ENCODE peak calls at places on chromosomes 11 and 22, in eight cellular contexts. One of them, this sample, is unnamed.
A peak's percentile ranks its signal among the peaks of the same experiment; 100 is the strongest.

GRCh38 chr11:131664811-131665210 is 294.4 kb downstream of the NTM start:
- DNase-seq in IMR-90: no peak
- DNase-seq in adrenal gland: no peak
- DNase-seq in A549: no peak
- DNase-seq in left ventricle myocardium inferior: no peak
- DNase-seq in GM23338: no peak
- DNase-seq in naive thymus-derived CD4-positive, alpha-beta T cell: no peak
- DNase-seq in gastrocnemius medialis: no peak
- DNase-seq in this sample: no peak

GRCh38 chr22:41436322-41437113 is 10.1 kb downstream of the TOB2 start:
- DNase-seq in GM23338: no peak
- DNase-seq in naive thymus-derived CD4-positive, alpha-beta T cell: no peak
- DNase-seq in adrenal gland: no peak
- DNase-seq in A549: no peak
- DNase-seq in gastrocnemius medialis: no peak
- DNase-seq in left ventricle myocardium inferior: no peak
- DNase-seq in IMR-90: no peak
- DNase-seq in this sample: no peak

GRCh38 chr22:28674121-28674563 is 5.5 kb downstream of the TTC28 start:
- DNase-seq in A549: no peak
- DNase-seq in gastrocnemius medialis: no peak
- DNase-seq in left ventricle myocardium inferior: no peak
- DNase-seq in IMR-90: peak; percentile 43
- DNase-seq in naive thymus-derived CD4-positive, alpha-beta T cell: no peak
- DNase-seq in GM23338: no peak
- DNase-seq in adrenal gland: no peak
- DNase-seq in this sample: no peak

GRCh38 chr22:20967697-20968201 is 694 bp downstream of the AIFM3 start:
- DNase-seq in gastrocnemius medialis: no peak
- DNase-seq in adrenal gland: no peak
- DNase-seq in left ventricle myocardium inferior: no peak
- DNase-seq in IMR-90: no peak
- DNase-seq in GM23338: peak; percentile 53
- DNase-seq in A549: no peak
- DNase-seq in naive thymus-derived CD4-positive, alpha-beta T cell: no peak
- DNase-seq in this sample: no peak

GRCh38 chr11:9982796-9983579 is 311.0 kb downstream of the SBF2 start:
- DNase-seq in GM23338: peak; percentile 61
- DNase-seq in naive thymus-derived CD4-positive, alpha-beta T cell: no peak
- DNase-seq in gastrocnemius medialis: no peak
- DNase-seq in left ventricle myocardium inferior: no peak
- DNase-seq in A549: peak; percentile 97
- DNase-seq in adrenal gland: no peak
- DNase-seq in IMR-90: peak; percentile 40
- DNase-seq in this sample: no peak

GRCh38 chr11:39668640-39669039 is 1790.8 kb downstream of the LRRC4C start:
- DNase-seq in A549: no peak
- DNase-seq in gastrocnemius medialis: no peak
- DNase-seq in IMR-90: no peak
- DNase-seq in left ventricle myocardium inferior: no peak
- DNase-seq in adrenal gland: no peak
- DNase-seq in naive thymus-derived CD4-positive, alpha-beta T cell: no peak
- DNase-seq in GM23338: no peak
- DNase-seq in this sample: no peak

GRCh38 chr11:2777396-2777795 is 77.6 kb upstream of the KCNQ1OT1 start:
- DNase-seq in left ventricle myocardium inferior: peak; percentile 7
- DNase-seq in adrenal gland: peak; percentile 45
- DNase-seq in A549: no peak
- DNase-seq in IMR-90: peak; percentile 34
- DNase-seq in GM23338: no peak
- DNase-seq in naive thymus-derived CD4-positive, alpha-beta T cell: peak; percentile 2
- DNase-seq in gastrocnemius medialis: no peak
- DNase-seq in this sample: peak; percentile 2

GRCh38 chr22:44883011-44883421 is 126.8 kb downstream of the PHF21B start:
- DNase-seq in gastrocnemius medialis: no peak
- DNase-seq in left ventricle myocardium inferior: no peak
- DNase-seq in A549: no peak
- DNase-seq in IMR-90: no peak
- DNase-seq in naive thymus-derived CD4-positive, alpha-beta T cell: no peak
- DNase-seq in adrenal gland: no peak
- DNase-seq in GM23338: no peak
- DNase-seq in this sample: no peak

GRCh38 chr22:38461057-38461413 is 6.0 kb upstream of the KCNJ4 start:
- DNase-seq in left ventricle myocardium inferior: no peak
- DNase-seq in IMR-90: no peak
- DNase-seq in gastrocnemius medialis: no peak
- DNase-seq in A549: no peak
- DNase-seq in naive thymus-derived CD4-positive, alpha-beta T cell: no peak
- DNase-seq in adrenal gland: no peak
- DNase-seq in GM23338: no peak
- DNase-seq in this sample: no peak

GRCh38 chr11:64250875-64251721 is at the start of gene PLCB3:
- DNase-seq in left ventricle myocardium inferior: peak; percentile 52
- DNase-seq in naive thymus-derived CD4-positive, alpha-beta T cell: peak; percentile 71
- DNase-seq in A549: no peak
- DNase-seq in gastrocnemius medialis: no peak
- DNase-seq in adrenal gland: peak; percentile 73
- DNase-seq in IMR-90: no peak
- DNase-seq in GM23338: peak; percentile 83
- DNase-seq in this sample: peak; percentile 69

GRCh38 chr11:134358853-134359490 is 27.2 kb downstream of the GLB1L2 start:
- DNase-seq in naive thymus-derived CD4-positive, alpha-beta T cell: no peak
- DNase-seq in adrenal gland: no peak
- DNase-seq in gastrocnemius medialis: no peak
- DNase-seq in A549: no peak
- DNase-seq in GM23338: no peak
- DNase-seq in IMR-90: no peak
- DNase-seq in left ventricle myocardium inferior: no peak
- DNase-seq in this sample: no peak

GRCh38 chr11:74642912-74643311 is 50.5 kb downstream of the POLD3 start:
- DNase-seq in A549: no peak
- DNase-seq in GM23338: no peak
- DNase-seq in IMR-90: no peak
- DNase-seq in gastrocnemius medialis: no peak
- DNase-seq in left ventricle myocardium inferior: no peak
- DNase-seq in adrenal gland: no peak
- DNase-seq in naive thymus-derived CD4-positive, alpha-beta T cell: no peak
- DNase-seq in this sample: no peak

GRCh38 chr11:1943977-1944376 is 3.2 kb upstream of the MRPL23 start:
- DNase-seq in gastrocnemius medialis: peak; percentile 1
- DNase-seq in A549: no peak
- DNase-seq in left ventricle myocardium inferior: no peak
- DNase-seq in adrenal gland: peak; percentile 17
- DNase-seq in naive thymus-derived CD4-positive, alpha-beta T cell: no peak
- DNase-seq in IMR-90: peak; percentile 5
- DNase-seq in GM23338: no peak
- DNase-seq in this sample: no peak

DNA sequence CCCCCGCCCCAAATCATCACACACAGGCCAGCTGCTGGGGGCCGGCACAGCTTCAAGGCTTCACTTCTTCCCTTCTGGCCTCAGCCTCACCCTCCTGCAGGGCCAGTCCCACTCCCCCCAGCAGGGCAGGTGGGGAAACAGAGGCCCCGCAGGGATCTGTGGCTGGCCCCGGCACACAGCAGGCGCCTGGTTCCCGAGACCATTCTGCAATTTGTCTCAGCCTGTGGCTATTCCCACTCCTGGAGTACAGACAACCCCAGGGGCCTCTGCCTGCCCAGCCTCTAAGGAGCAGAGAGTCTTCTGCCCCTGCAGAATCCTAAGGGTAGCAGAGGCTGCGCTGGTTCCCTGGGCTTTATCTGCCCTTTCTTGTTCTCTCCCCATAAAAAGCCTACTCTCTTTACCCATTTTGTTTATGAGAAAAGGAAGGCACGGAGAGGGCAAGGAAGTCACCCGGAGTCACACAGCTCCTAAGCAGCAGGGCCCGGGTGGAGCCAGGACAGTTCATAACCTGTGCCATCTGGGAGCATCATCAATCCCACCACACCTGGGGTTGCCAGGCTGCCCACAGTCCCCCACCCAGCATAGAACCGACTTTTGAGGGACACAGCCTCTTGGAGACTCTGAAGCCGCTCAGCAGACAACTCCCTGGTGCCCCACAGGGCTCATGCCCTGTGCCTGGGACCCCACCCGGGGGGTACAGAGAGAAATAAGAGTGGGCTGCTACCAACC is 17.4 kb upstream of the LINC01488 start:
- DNase-seq in IMR-90: no peak
- DNase-seq in adrenal gland: no peak
- DNase-seq in left ventricle myocardium inferior: peak; percentile 8
- DNase-seq in naive thymus-derived CD4-positive, alpha-beta T cell: no peak
- DNase-seq in A549: no peak
- DNase-seq in gastrocnemius medialis: no peak
- DNase-seq in GM23338: no peak
- DNase-seq in this sample: no peak
- H3K27ac ChIP-seq in IMR-90: no peak overlapping the region
- H3K27ac ChIP-seq in adrenal gland: no peak overlapping the region
- H3K27ac ChIP-seq in left ventricle myocardium inferior: peak overlapping the region; percentile 63
- H3K27ac ChIP-seq in naive thymus-derived CD4-positive, alpha-beta T cell: no peak overlapping the region
- H3K27ac ChIP-seq in A549: peak overlapping the region; percentile 46
- H3K27ac ChIP-seq in gastrocnemius medialis: no peak overlapping the region
- H3K27ac ChIP-seq in GM23338: no peak overlapping the region
- H3K27ac ChIP-seq in this sample: peak overlapping the region; percentile 67

GRCh38 chr11:61718613-61719302 is 33.7 kb upstream of the MYRF start:
- DNase-seq in A549: no peak
- DNase-seq in gastrocnemius medialis: no peak
- DNase-seq in IMR-90: peak; percentile 74
- DNase-seq in adrenal gland: no peak
- DNase-seq in left ventricle myocardium inferior: peak; percentile 51
- DNase-seq in GM23338: peak; percentile 85
- DNase-seq in naive thymus-derived CD4-positive, alpha-beta T cell: no peak
- DNase-seq in this sample: peak; percentile 70
- H3K4me3 ChIP-seq in A549: no peak overlapping the region
- H3K4me3 ChIP-seq in gastrocnemius medialis: peak overlapping the region; percentile 22
- H3K4me3 ChIP-seq in IMR-90: peak overlapping the region; percentile 53
- H3K4me3 ChIP-seq in adrenal gland: no peak overlapping the region
- H3K4me3 ChIP-seq in left ventricle myocardium inferior: peak overlapping the region; percentile 59
- H3K4me3 ChIP-seq in GM23338: peak overlapping the region; percentile 41
- H3K4me3 ChIP-seq in naive thymus-derived CD4-positive, alpha-beta T cell: no peak overlapping the region
- H3K4me3 ChIP-seq in this sample: no peak overlapping the region

GRCh38 chr11:34308049-34308692 is 49.6 kb downstream of the ABTB2 start:
- DNase-seq in A549: no peak
- DNase-seq in left ventricle myocardium inferior: no peak
- DNase-seq in naive thymus-derived CD4-positive, alpha-beta T cell: no peak
- DNase-seq in adrenal gland: no peak
- DNase-seq in GM23338: no peak
- DNase-seq in IMR-90: peak; percentile 34
- DNase-seq in gastrocnemius medialis: no peak
- DNase-seq in this sample: no peak
- H3K4me1 ChIP-seq in A549: peaks cover 29% of the 10 kb centered on the region
- H3K4me1 ChIP-seq in left ventricle myocardium inferior: peaks cover 47% of the 10 kb centered on the region
- H3K4me1 ChIP-seq in naive thymus-derived CD4-positive, alpha-beta T cell: no peaks in the 10 kb centered on the region
- H3K4me1 ChIP-seq in adrenal gland: peaks cover 10% of the 10 kb centered on the region
- H3K4me1 ChIP-seq in GM23338: peaks cover 22% of the 10 kb centered on the region
- H3K4me1 ChIP-seq in IMR-90: peaks cover 4% of the 10 kb centered on the region
- H3K4me1 ChIP-seq in gastrocnemius medialis: peaks cover 49% of the 10 kb centered on the region
- H3K4me1 ChIP-seq in this sample: peaks cover 49% of the 10 kb centered on the region

GRCh38 chr22:26894362-26894761 is 237.0 kb downstream of the MIAT start:
- DNase-seq in IMR-90: peak; percentile 18
- DNase-seq in adrenal gland: no peak
- DNase-seq in gastrocnemius medialis: no peak
- DNase-seq in GM23338: no peak
- DNase-seq in A549: no peak
- DNase-seq in left ventricle myocardium inferior: no peak
- DNase-seq in naive thymus-derived CD4-positive, alpha-beta T cell: no peak
- DNase-seq in this sample: no peak
- H3K27ac ChIP-seq in IMR-90: peak overlapping the region; percentile 13
- H3K27ac ChIP-seq in adrenal gland: peak overlapping the region; percentile 81
- H3K27ac ChIP-seq in gastrocnemius medialis: no peak overlapping the region
- H3K27ac ChIP-seq in GM23338: no peak overlapping the region
- H3K27ac ChIP-seq in A549: peak overlapping the region; percentile 90
- H3K27ac ChIP-seq in left ventricle myocardium inferior: no peak overlapping the region
- H3K27ac ChIP-seq in naive thymus-derived CD4-positive, alpha-beta T cell: no peak overlapping the region
- H3K27ac ChIP-seq in this sample: no peak overlapping the region

GRCh38 chr11:118153976-118154375 is 1.4 kb upstream of the SCN4B start:
- DNase-seq in IMR-90: no peak
- DNase-seq in adrenal gland: no peak
- DNase-seq in naive thymus-derived CD4-positive, alpha-beta T cell: no peak
- DNase-seq in GM23338: no peak
- DNase-seq in A549: no peak
- DNase-seq in gastrocnemius medialis: no peak
- DNase-seq in left ventricle myocardium inferior: no peak
- DNase-seq in this sample: no peak

GRCh38 chr11:118152020-118152551 is 537 bp downstream of the SCN4B start:
- DNase-seq in A549: no peak
- DNase-seq in adrenal gland: no peak
- DNase-seq in IMR-90: no peak
- DNase-seq in naive thymus-derived CD4-positive, alpha-beta T cell: no peak
- DNase-seq in GM23338: peak; percentile 56
- DNase-seq in left ventricle myocardium inferior: no peak
- DNase-seq in gastrocnemius medialis: no peak
- DNase-seq in this sample: no peak

GRCh38 chr11:118153516-118153915 is 893 bp upstream of the SCN4B start:
- DNase-seq in gastrocnemius medialis: no peak
- DNase-seq in IMR-90: no peak
- DNase-seq in GM23338: no peak
- DNase-seq in naive thymus-derived CD4-positive, alpha-beta T cell: no peak
- DNase-seq in A549: no peak
- DNase-seq in left ventricle myocardium inferior: no peak
- DNase-seq in adrenal gland: no peak
- DNase-seq in this sample: no peak

GRCh38 chr11:118151421-118151820 is 1.2 kb downstream of the SCN4B start:
- DNase-seq in IMR-90: peak; percentile 4
- DNase-seq in gastrocnemius medialis: no peak
- DNase-seq in naive thymus-derived CD4-positive, alpha-beta T cell: no peak
- DNase-seq in left ventricle myocardium inferior: no peak
- DNase-seq in GM23338: no peak
- DNase-seq in A549: no peak
- DNase-seq in adrenal gland: no peak
- DNase-seq in this sample: no peak

DNA sequence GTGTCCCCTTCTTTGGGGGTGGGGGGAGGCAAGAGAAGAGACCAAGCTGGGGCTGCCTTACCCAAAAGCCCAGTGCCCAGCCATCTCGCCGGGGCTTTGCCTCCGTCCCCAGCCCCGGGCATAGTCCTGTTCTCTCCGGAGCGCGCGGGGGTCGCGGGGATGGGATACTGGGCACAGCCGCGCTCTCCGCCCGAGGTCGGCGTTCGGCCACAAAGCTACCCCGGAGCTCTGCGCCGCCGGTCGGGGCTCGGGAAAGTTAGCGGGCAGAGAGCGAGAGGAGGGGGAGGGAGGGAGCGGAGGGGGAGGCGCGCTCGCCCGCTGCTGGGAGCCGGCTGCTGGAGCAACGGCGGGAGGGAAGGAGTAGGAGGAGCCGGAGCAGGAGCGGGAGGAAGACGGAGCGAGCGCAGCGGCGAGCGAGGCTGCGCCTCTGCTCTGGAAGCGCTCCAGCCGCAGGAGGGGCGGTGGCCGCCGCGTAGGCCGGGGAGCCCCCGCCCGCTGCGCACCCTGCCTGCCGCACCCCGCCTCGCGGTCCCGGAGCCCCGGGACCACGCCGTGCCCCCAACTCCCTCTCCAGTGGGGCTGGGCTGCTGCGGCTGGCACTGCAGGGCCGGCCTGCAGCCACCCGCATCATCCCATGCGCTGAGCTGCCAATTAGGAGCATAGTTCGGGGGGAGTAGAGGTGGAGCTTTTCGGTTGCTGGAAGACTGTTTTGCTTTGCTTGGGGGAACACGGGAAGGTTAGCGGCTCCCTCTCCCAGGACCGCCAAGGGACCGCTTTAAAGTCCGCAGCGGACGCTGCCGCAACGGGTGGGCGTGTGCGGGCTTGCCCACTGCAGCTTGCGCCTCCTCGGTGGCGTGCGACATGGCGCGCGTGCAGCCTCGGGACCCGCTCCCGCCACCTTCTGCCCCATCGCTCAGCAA is at the start of gene SCN4B:
- DNase-seq in naive thymus-derived CD4-positive, alpha-beta T cell: no peak
- DNase-seq in left ventricle myocardium inferior: peak; percentile 76
- DNase-seq in A549: peak; percentile 18
- DNase-seq in GM23338: peak; percentile 92
- DNase-seq in gastrocnemius medialis: peak; percentile 45
- DNase-seq in adrenal gland: peak; percentile 52
- DNase-seq in IMR-90: peak; percentile 20
- DNase-seq in this sample: peak; percentile 73
- H3K4me3 ChIP-seq in naive thymus-derived CD4-positive, alpha-beta T cell: peak within 1 kb of the TSS; percentile 52
- H3K4me3 ChIP-seq in left ventricle myocardium inferior: peak within 1 kb of the TSS; percentile 75
- H3K4me3 ChIP-seq in A549: peak within 1 kb of the TSS; percentile 45
- H3K4me3 ChIP-seq in GM23338: peak within 1 kb of the TSS; percentile 94
- H3K4me3 ChIP-seq in gastrocnemius medialis: peak within 1 kb of the TSS; percentile 71
- H3K4me3 ChIP-seq in adrenal gland: peak within 1 kb of the TSS; percentile 14
- H3K4me3 ChIP-seq in IMR-90: peak within 1 kb of the TSS; percentile 39
- H3K4me3 ChIP-seq in this sample: peak within 1 kb of the TSS; percentile 63